ENCODE peak calls at places on chromosomes 1 and 21, in eight cellular contexts. X is brain microvascular endothelial cell, Q is progenitor cell of endocrine pancreas, T is GM12864, H is AG10803, M is HFF-Myc, V is uterus, F is GM12865. P is an unnamed sample.

GRCh38 chr1:116164056-116164889 is 53.1 kb downstream of the MAB21L3 start:
- DNase-seq in X (no peak), Q (no peak), T (no peak), H (peak), M (no peak), V (no peak), F (no peak), P (no peak)

GRCh38 chr1:203828002-203828401 is 32.6 kb downstream of the ZBED6 start:
- DNase-seq in X (peak), Q (no peak), T (no peak), H (no peak), M (no peak), V (no peak), F (no peak), P (no peak)

GRCh38 chr1:114152211-114153050 is 1.2 kb downstream of the SYT6 start:
- DNase-seq in X (no peak), Q (peak), T (no peak), H (peak), M (no peak), V (peak), F (no peak), P (no peak)

GRCh38 chr1:57770772-57771171 is 346.9 kb upstream of the DAB1 start:
- DNase-seq in X (no peak), Q (no peak), T (no peak), H (no peak), M (no peak), V (no peak), F (peak), P (no peak)

GRCh38 chr1:54882483-54882882 is 4.5 kb downstream of the DHCR24 start:
- DNase-seq in X (no peak), Q (no peak), T (no peak), H (no peak), M (no peak), V (no peak), F (no peak), P (no peak)

GRCh38 chr1:83857108-83857507 is 141.8 kb downstream of the TTLL7 start:
- DNase-seq in X (no peak), Q (no peak), T (no peak), H (peak), M (peak), V (no peak), F (peak), P (no peak)

GRCh38 chr1:222889445-222889844 is 74.6 kb downstream of the DISP1 start:
- DNase-seq in X (no peak), Q (no peak), T (no peak), H (no peak), M (no peak), V (no peak), F (no peak), P (no peak)

GRCh38 chr1:226738421-226738994 is 574 bp downstream of the ITPKB start:
- DNase-seq in X (no peak), Q (peak), T (no peak), H (peak), M (no peak), V (peak), F (peak), P (peak)

GRCh38 chr1:68136187-68136586 is 85.8 kb upstream of the DIRAS3 start:
- DNase-seq in X (no peak), Q (no peak), T (no peak), H (no peak), M (no peak), V (no peak), F (no peak), P (no peak)

GRCh38 chr1:216826206-216826605 is 103.0 kb upstream of the ESRRG start:
- DNase-seq in X (no peak), Q (no peak), T (no peak), H (no peak), M (no peak), V (no peak), F (no peak), P (no peak)

GRCh38 chr1:155909894-155910293 is 1.3 kb downstream of the RIT1 start:
- DNase-seq in X (peak), Q (no peak), T (no peak), H (peak), M (no peak), V (no peak), F (no peak), P (no peak)

GRCh38 chr1:108079550-108079949 is 114.6 kb upstream of the VAV3 start:
- DNase-seq in X (no peak), Q (no peak), T (no peak), H (no peak), M (no peak), V (no peak), F (peak), P (no peak)

GRCh38 chr1:16152521-16153087 is 3.3 kb downstream of the EPHA2 start:
- DNase-seq in X (no peak), Q (no peak), T (no peak), H (peak), M (no peak), V (no peak), F (no peak), P (no peak)

GRCh38 chr21:27645285-27645684 is 678.4 kb upstream of the ADAMTS5 start:
- DNase-seq in X (peak), Q (no peak), T (no peak), H (no peak), M (no peak), V (no peak), F (no peak), P (no peak)

GRCh38 chr1:27581823-27582243 is 22.1 kb downstream of the AHDC1 start:
- DNase-seq in X (no peak), Q (no peak), T (no peak), H (no peak), M (no peak), V (peak), F (no peak), P (no peak)

GRCh38 chr21:32990666-32991065 is 35.1 kb upstream of the OLIG2 start:
- DNase-seq in X (no peak), Q (no peak), T (no peak), H (no peak), M (no peak), V (no peak), F (no peak), P (no peak)

GRCh38 chr1:182217071-182217470 is 155.6 kb upstream of the ZNF648 start:
- DNase-seq in X (no peak), Q (no peak), T (no peak), H (peak), M (no peak), V (no peak), F (no peak), P (no peak)

GRCh38 chr21:32240708-32241433 is 38.0 kb downstream of the MIS18A start:
- DNase-seq in X (no peak), Q (no peak), T (no peak), H (peak), M (no peak), V (no peak), F (peak), P (peak)

GRCh38 chr1:156705918-156706646 is 699 bp upstream of the CRABP2 start:
- DNase-seq in X (no peak), Q (peak), T (no peak), H (peak), M (no peak), V (peak), F (peak), P (peak)

GRCh38 chr21:34612557-34612956 is 2.4 kb downstream of the RCAN1 start:
- DNase-seq in X (no peak), Q (no peak), T (no peak), H (no peak), M (no peak), V (no peak), F (no peak), P (no peak)

GRCh38 chr1:204573563-204573925 is 57.3 kb downstream of the MDM4 start:
- DNase-seq in X (peak), Q (no peak), T (no peak), H (peak), M (no peak), V (no peak), F (no peak), P (no peak)

GRCh38 chr1:4581807-4582206 is 72.6 kb upstream of the AJAP1 start:
- DNase-seq in X (no peak), Q (no peak), T (no peak), H (no peak), M (no peak), V (no peak), F (no peak), P (no peak)

GRCh38 chr1:231335663-231336602 is 1.7 kb downstream of the EXOC8 start:
- DNase-seq in X (no peak), Q (no peak), T (no peak), H (no peak), M (no peak), V (no peak), F (peak), P (no peak)

GRCh38 chr1:112995890-112996289 is 39.9 kb upstream of the SLC16A1 start:
- DNase-seq in X (no peak), Q (no peak), T (no peak), H (peak), M (no peak), V (no peak), F (no peak), P (no peak)

GRCh38 chr21:14553422-14553821 is 7.3 kb upstream of the SAMSN1 start:
- DNase-seq in X (no peak), Q (no peak), T (no peak), H (no peak), M (no peak), V (no peak), F (no peak), P (no peak)

GRCh38 chr1:217713223-217713622 is 82.1 kb downstream of the SPATA17 start:
- DNase-seq in X (no peak), Q (no peak), T (no peak), H (no peak), M (no peak), V (no peak), F (no peak), P (no peak)

GRCh38 chr1:1920608-1921458 is 1.8 kb upstream of the TMEM52 start:
- DNase-seq in X (no peak), Q (no peak), T (no peak), H (no peak), M (no peak), V (no peak), F (no peak), P (no peak)

GRCh38 chr1:220368352-220369265 is 96.4 kb upstream of the RAB3GAP2 start:
- DNase-seq in X (peak), Q (no peak), T (no peak), H (peak), M (peak), V (no peak), F (peak), P (no peak)

GRCh38 chr1:159444507-159444906 is 5.0 kb downstream of the OR10J1 start:
- DNase-seq in X (no peak), Q (no peak), T (no peak), H (no peak), M (no peak), V (no peak), F (no peak), P (no peak)

GRCh38 chr1:111988743-111989453 is 570 bp downstream of the KCND3 start:
- DNase-seq in X (no peak), Q (peak), T (no peak), H (no peak), M (no peak), V (no peak), F (no peak), P (no peak)

DNA sequence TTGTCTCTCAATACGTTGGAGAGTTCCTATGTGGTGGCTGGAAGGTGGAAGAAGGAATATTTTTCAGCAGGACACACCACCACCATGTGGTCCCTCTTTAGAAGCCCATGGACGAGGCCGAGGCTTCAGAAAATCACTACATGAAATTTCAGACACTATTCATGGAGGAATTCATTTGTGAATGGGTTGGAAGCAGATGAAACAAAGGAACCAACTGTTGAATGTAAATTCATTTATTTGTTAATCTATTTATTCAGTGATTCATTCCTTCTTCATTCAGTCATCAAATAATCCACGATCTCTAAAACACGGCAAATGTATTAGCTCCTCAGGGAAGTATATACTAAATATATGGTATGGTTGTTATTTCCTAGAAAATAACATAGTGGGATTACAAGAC is 12.2 kb downstream of the SLC35F3 start:
- DNase-seq in X (no peak), Q (no peak), T (no peak), H (no peak), M (no peak), V (no peak), F (no peak), P (no peak)
- TF ChIP-seq CTCF in X (no peak), Q (no peak), T (no peak), H (no peak), M (no peak), V (no peak), F (no peak), P (no peak)

GRCh38 chr21:45455321-45456013 is 50.5 kb downstream of the COL18A1 start:
- DNase-seq in X (no peak), Q (no peak), T (no peak), H (peak), M (no peak), V (no peak), F (no peak), P (no peak)

GRCh38 chr21:45453308-45453950 is 48.5 kb downstream of the COL18A1 start:
- DNase-seq in X (no peak), Q (no peak), T (no peak), H (no peak), M (no peak), V (no peak), F (no peak), P (no peak)

GRCh38 chr21:45452696-45453307 is 47.8 kb downstream of the COL18A1 start:
- DNase-seq in X (no peak), Q (no peak), T (no peak), H (no peak), M (no peak), V (no peak), F (no peak), P (no peak)

GRCh38 chr21:45454924-45455315 is 50.0 kb downstream of the COL18A1 start:
- DNase-seq in X (no peak), Q (no peak), T (no peak), H (peak), M (no peak), V (no peak), F (no peak), P (no peak)

GRCh38 chr21:45454081-45454923 is 49.3 kb downstream of the COL18A1 start:
- DNase-seq in X (no peak), Q (no peak), T (no peak), H (peak), M (no peak), V (no peak), F (no peak), P (no peak)
- TF ChIP-seq CTCF in X (no peak), Q (no peak), T (no peak), H (no peak), M (no peak), V (no peak), F (no peak), P (no peak)

DNA sequence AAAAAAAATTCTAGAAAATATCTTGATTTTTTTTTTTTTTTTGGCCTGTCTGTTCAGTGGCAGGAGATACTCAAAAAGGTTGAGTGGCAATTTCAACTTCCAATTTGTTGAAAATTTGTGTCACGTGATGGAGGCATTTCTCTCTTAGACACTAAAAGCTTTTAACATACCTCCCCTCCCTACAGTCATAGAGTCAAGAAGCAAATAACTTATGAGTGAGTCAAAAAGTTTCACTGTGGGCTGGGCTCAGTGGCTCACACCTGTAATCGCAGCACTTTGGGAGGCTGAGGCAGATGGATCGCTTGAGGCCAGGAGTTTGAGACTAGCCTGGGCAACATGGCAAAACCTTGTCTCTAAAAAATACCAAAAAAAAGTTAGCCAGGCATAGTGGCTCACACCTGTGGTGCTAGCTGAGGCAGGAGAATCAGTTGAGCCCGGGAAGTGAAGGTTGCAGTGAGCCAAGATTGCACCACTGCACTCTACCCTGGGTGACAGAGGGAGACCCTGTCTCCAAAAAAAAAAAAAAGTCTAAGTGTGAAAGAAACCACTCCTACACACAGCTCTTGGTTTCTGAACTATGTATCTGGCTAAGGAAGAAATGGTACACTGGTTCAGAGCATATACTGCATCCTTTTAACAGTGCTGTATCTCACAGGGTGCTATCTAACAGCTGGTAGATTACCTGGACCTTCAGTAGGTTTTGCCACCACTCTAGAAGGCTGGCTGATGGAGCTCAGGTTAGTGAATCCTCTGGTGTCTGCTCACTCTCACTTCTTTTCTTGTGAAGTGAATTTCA is 11.6 kb upstream of the BSDC1 start:
- DNase-seq in X (no peak), Q (no peak), T (no peak), H (no peak), M (no peak), V (no peak), F (no peak), P (no peak)
- TF ChIP-seq CTCF in X (no peak), Q (no peak), T (no peak), H (no peak), M (no peak), V (no peak), F (no peak), P (no peak)

GRCh38 chr1:235059221-235059620 is 69.4 kb downstream of the TOMM20 start:
- DNase-seq in X (no peak), Q (no peak), T (no peak), H (no peak), M (no peak), V (no peak), F (no peak), P (no peak)
- TF ChIP-seq CTCF in X (no peak), Q (no peak), T (no peak), H (no peak), M (no peak), V (no peak), F (no peak), P (no peak)

DNA sequence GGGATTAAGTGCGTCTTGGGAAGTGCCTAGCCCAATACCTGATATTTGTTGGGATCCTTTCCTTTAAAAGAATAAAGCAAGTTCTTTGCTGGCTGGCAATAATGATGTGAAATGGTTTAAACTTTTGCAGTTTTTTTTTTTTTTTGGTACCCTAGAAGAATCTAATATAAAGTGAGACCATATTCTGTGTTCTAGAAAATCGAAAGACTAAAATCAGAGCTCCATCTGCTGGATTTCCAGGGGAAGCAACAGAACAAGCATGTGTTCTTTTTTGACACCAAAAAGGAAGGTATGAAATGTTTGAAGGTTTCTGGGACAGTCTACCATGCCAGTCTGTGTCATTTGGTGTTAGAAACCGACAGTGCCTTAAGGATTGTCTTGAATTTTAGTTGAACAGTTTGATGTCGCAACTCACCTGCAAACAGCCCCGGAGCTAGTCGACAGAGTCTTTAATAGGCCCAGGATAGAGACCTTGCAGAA is 6.4 kb downstream of the UTP11 start:
- DNase-seq in X (no peak), Q (no peak), T (no peak), H (peak), M (no peak), V (no peak), F (peak), P (no peak)
- TF ChIP-seq CTCF in X (peak), Q (peak), T (peak), H (peak), M (peak), V (peak), F (peak), P (peak)

GRCh38 chr1:36446261-36446660 is 4.0 kb downstream of the OSCP1 start:
- DNase-seq in X (no peak), Q (no peak), T (no peak), H (no peak), M (no peak), V (no peak), F (peak), P (peak)
- TF ChIP-seq CTCF in X (peak), Q (peak), T (peak), H (no peak), M (peak), V (no peak), F (peak), P (peak)

GRCh38 chr1:179879797-179880196 is 2.2 kb upstream of the TOR1AIP2 start:
- DNase-seq in X (no peak), Q (no peak), T (no peak), H (no peak), M (no peak), V (no peak), F (peak), P (no peak)

GRCh38 chr1:179881642-179882252 is 338 bp upstream of the TOR1AIP1 start:
- DNase-seq in X (peak), Q (no peak), T (no peak), H (peak), M (no peak), V (peak), F (no peak), P (no peak)

GRCh38 chr1:179883040-179883501 is 986 bp downstream of the TOR1AIP1 start:
- DNase-seq in X (no peak), Q (no peak), T (peak), H (no peak), M (no peak), V (no peak), F (peak), P (peak)

GRCh38 chr1:179883739-179884138 is 1.7 kb downstream of the TOR1AIP1 start:
- DNase-seq in X (no peak), Q (no peak), T (peak), H (no peak), M (no peak), V (no peak), F (peak), P (peak)

DNA sequence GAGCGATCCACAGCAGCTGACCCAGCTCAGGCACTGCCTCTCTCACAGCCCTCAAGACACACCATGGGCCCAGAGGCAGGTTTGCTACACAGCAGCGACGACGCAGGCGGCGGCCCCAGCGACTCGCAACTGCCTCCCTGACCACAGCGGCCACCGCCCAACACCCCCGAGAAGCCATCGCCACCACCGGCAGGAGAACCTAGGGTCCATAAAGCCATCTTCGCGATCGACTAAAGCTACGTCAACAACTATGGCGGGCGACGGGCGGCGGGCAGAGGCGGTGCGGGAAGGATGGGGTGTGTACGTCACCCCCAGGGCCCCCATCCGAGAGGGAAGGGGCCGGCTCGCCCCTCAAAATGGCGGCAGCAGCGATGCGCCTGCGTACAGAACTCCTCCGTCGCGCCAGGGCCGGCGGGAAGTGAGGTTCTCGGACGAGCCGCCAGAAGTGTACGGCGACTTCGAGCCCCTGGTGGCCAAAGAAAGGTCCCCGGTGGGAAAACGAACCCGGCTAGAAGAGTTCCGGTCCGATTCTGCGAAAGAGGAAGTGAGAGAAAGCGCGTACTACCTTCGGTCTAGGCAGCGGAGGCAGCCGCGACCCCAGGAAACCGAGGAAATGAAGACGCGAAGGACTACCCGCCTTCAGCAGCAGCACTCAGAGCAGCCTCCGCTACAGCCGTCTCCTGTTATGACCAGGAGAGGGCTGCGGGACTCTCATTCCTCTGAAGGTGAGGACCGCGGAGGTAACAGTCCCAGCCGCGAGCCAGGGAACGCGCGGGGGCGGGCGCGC is at the start of gene TOR1AIP1:
- DNase-seq in X (peak), Q (peak), T (peak), H (peak), M (peak), V (peak), F (peak), P (peak)
- TF ChIP-seq CTCF in X (peak), Q (peak), T (peak), H (peak), M (peak), V (peak), F (peak), P (peak)